ENCODE peak calls at places on chromosomes 13 and 19, in six cellular contexts. L, G, W, H, F and D are unnamed samples.

GRCh38 chr19:29239220-29239776 is 26.3 kb upstream of the UQCRFS1 start:
- DNase-seq in L (no peak), G (no peak), W (no peak), H (no peak), F (no peak), D (no peak)

GRCh38 chr19:52492201-52492960 is 35.1 kb upstream of the ZNF808 start:
- DNase-seq in L (no peak), G (no peak), W (no peak), H (no peak), F (no peak), D (peak)

GRCh38 chr19:11887618-11888531 is at the start of gene ZNF69:
- DNase-seq in L (peak), G (peak), W (peak), H (peak), F (peak), D (peak)

GRCh38 chr19:49469828-49470614 is 4.0 kb upstream of the FLT3LG start:
- DNase-seq in L (peak), G (no peak), W (peak), H (no peak), F (no peak), D (no peak)

GRCh38 chr19:37370880-37371661 is at the start of gene ZNF527:
- DNase-seq in L (peak), G (peak), W (peak), H (peak), F (peak), D (peak)

GRCh38 chr13:114039471-114040141 is 65.7 kb upstream of the C13orf46 start:
- DNase-seq in L (no peak), G (no peak), W (no peak), H (no peak), F (no peak), D (no peak)

GRCh38 chr19:33456845-33457220 is 64.8 kb downstream of the PEPD start:
- DNase-seq in L (no peak), G (no peak), W (no peak), H (no peak), F (no peak), D (no peak)

GRCh38 chr13:59024434-59024833 is 1139.3 kb downstream of the DIAPH3 start:
- DNase-seq in L (no peak), G (no peak), W (no peak), H (no peak), F (peak), D (peak)

GRCh38 chr19:11414544-11414943 is 4.6 kb downstream of the RGL3 start:
- DNase-seq in L (no peak), G (no peak), W (no peak), H (no peak), F (no peak), D (no peak)